ENCODE peak calls at places on chromosomes 6 and 20, in five cellular contexts. M is activated T-cell treated with anti-CD3 and anti-CD28 coated beads, Interleukin-2, amount 50 U/mL, for 72 hours; S is activated naive CD8-positive, alpha-beta T cell treated with anti-CD3 and anti-CD28 coated beads, Interleukin-2, amount 50 U/mL, for 24 hours; G is sciatic nerve; E is stimulated activated naive CD8-positive, alpha-beta T cell treated with anti-CD3 and anti-CD28 coated beads, Interleukin-15, Interleukin-2, amounts not matched to agents 100 U/mL and 50 U/mL, for 24 hours. A is an unnamed sample.

GRCh38 chr6:158943380-158944032 is 56.5 kb downstream of the RSPH3 start:
- ATAC-seq in S (no peak), M (no peak), G (no peak), E (no peak), A (no peak)

GRCh38 chr6:37047933-37048850 is 42.7 kb downstream of the FGD2 start:
- ATAC-seq in E (no peak), G (no peak), S (no peak), M (peak), A (peak)

GRCh38 chr20:32190608-32191415 is 16.7 kb downstream of the PLAGL2 start:
- ATAC-seq in S (peak), G (no peak), E (no peak), M (no peak), A (no peak)

GRCh38 chr6:90177544-90178293 is 118.9 kb downstream of the BACH2 start:
- ATAC-seq in M (no peak), S (peak), G (peak), E (peak), A (no peak)

GRCh38 chr6:24827162-24827561 is 28.4 kb upstream of the ARMH2 start:
- ATAC-seq in S (peak), M (no peak), E (no peak), G (no peak), A (no peak)

GRCh38 chr6:44022296-44022661 is 105.0 kb downstream of the MRPL14 start:
- ATAC-seq in M (no peak), E (no peak), G (peak), S (no peak), A (no peak)

GRCh38 chr6:23600118-23600517 is 525.9 kb upstream of the NRSN1 start:
- ATAC-seq in E (no peak), G (no peak), S (no peak), M (no peak), A (no peak)

GRCh38 chr6:46014511-46015118 is 1.0 kb downstream of the CLIC5 start:
- ATAC-seq in G (peak), S (no peak), E (no peak), M (no peak), A (peak)

GRCh38 chr6:150905769-150906168 is 40.3 kb downstream of the MTHFD1L start:
- ATAC-seq in E (no peak), G (no peak), M (no peak), S (no peak), A (no peak)

GRCh38 chr20:25025091-25025861 is 32.7 kb downstream of the ACSS1 start:
- ATAC-seq in M (no peak), S (no peak), E (no peak), G (no peak), A (no peak)

GRCh38 chr20:31508517-31509244 is 5.6 kb upstream of the HM13 start:
- ATAC-seq in G (no peak), M (no peak), S (no peak), E (no peak), A (no peak)

GRCh38 chr6:16717275-16717942 is 43.9 kb downstream of the ATXN1 start:
- ATAC-seq in E (no peak), S (no peak), G (no peak), M (no peak), A (no peak)

GRCh38 chr20:18176318-18176785 is 38.7 kb downstream of the KAT14 start:
- ATAC-seq in S (no peak), M (no peak), G (no peak), E (no peak), A (no peak)

GRCh38 chr20:9884666-9885065 is 45.8 kb upstream of the PAK5 start:
- ATAC-seq in E (no peak), S (no peak), M (no peak), G (no peak), A (no peak)

GRCh38 chr6:119226089-119226488 is 123.5 kb downstream of the MAN1A1 start:
- ATAC-seq in G (no peak), S (no peak), M (no peak), E (no peak), A (no peak)

GRCh38 chr6:30720738-30721197 is 616 bp downstream of the TUBB start:
- ATAC-seq in E (no peak), G (peak), S (no peak), M (no peak), A (no peak)

GRCh38 chr20:39016076-39016475 is 53.9 kb downstream of the DHX35 start:
- ATAC-seq in G (no peak), S (no peak), M (no peak), E (no peak), A (peak)

GRCh38 chr6:55977959-55978358 is 102.6 kb upstream of the BMP5 start:
- ATAC-seq in G (no peak), S (no peak), E (no peak), M (no peak), A (no peak)

GRCh38 chr6:27267865-27268444 is 20.5 kb downstream of the PRSS16 start:
- ATAC-seq in S (no peak), E (no peak), M (no peak), G (no peak), A (no peak)

GRCh38 chr20:4998160-4998651 is 3.1 kb downstream of the SLC23A2 start:
- ATAC-seq in E (no peak), M (no peak), G (no peak), S (no peak), A (no peak)

GRCh38 chr20:2093883-2094282 is 7.7 kb upstream of the STK35 start:
- ATAC-seq in S (no peak), E (no peak), M (peak), G (no peak), A (peak)

GRCh38 chr20:60192351-60192750 is 234.1 kb downstream of the CDH26 start:
- ATAC-seq in G (no peak), M (no peak), E (no peak), S (no peak), A (no peak)

GRCh38 chr6:41527721-41528408 is 18.3 kb upstream of the FOXP4 start:
- ATAC-seq in M (no peak), S (no peak), G (peak), E (no peak), A (no peak)

GRCh38 chr6:7594579-7595125 is 4.7 kb downstream of the SNRNP48 start:
- ATAC-seq in S (no peak), M (no peak), G (no peak), E (no peak), A (no peak)

GRCh38 chr6:12811519-12811918 is 95.0 kb downstream of the PHACTR1 start:
- ATAC-seq in E (no peak), S (no peak), G (no peak), M (no peak), A (no peak)

GRCh38 chr6:38722037-38722436 is 6.9 kb downstream of the DNAH8 start:
- ATAC-seq in M (no peak), S (no peak), G (no peak), E (no peak), A (no peak)

GRCh38 chr20:58685988-58686387 is 6.6 kb upstream of the NPEPL1 start:
- ATAC-seq in G (no peak), M (no peak), S (no peak), E (no peak), A (no peak)

GRCh38 chr20:4959582-4959981 is 41.7 kb downstream of the SLC23A2 start:
- ATAC-seq in G (no peak), E (no peak), S (no peak), M (no peak), A (no peak)

GRCh38 chr20:3483784-3484183 is 13.0 kb downstream of the ATRN start:
- ATAC-seq in S (no peak), M (no peak), G (no peak), E (no peak), A (no peak)

GRCh38 chr6:139161169-139161568 is 26.3 kb downstream of the HECA start:
- ATAC-seq in S (peak), M (peak), E (peak), G (no peak), A (peak)

GRCh38 chr6:111210074-111210729 is 122.9 kb downstream of the SLC16A10 start:
- ATAC-seq in G (peak), S (peak), E (peak), M (peak), A (peak)

GRCh38 chr6:23016701-23017100 is 447.3 kb downstream of the HDGFL1 start:
- ATAC-seq in E (no peak), S (no peak), G (no peak), M (no peak), A (no peak)

GRCh38 chr20:18190466-18191233 is 53.0 kb downstream of the KAT14 start:
- ATAC-seq in E (no peak), S (no peak), M (no peak), G (no peak), A (no peak)

GRCh38 chr20:25376886-25377285 is 13.7 kb downstream of the ABHD12 start:
- ATAC-seq in M (no peak), S (no peak), E (no peak), G (peak), A (no peak)

GRCh38 chr20:1801551-1801950 is 93.7 kb upstream of the SIRPA start:
- ATAC-seq in M (no peak), E (no peak), S (no peak), G (no peak), A (no peak)

GRCh38 chr6:116827561-116828240 is 1.2 kb downstream of the GPRC6A start:
- ATAC-seq in G (no peak), E (no peak), S (no peak), M (no peak), A (no peak)

GRCh38 chr6:147287869-147288271 is 83.7 kb downstream of the STXBP5 start:
- ATAC-seq in E (no peak), S (no peak), M (no peak), G (no peak), A (no peak)

GRCh38 chr6:7112741-7113313 is 5.1 kb downstream of the RREB1 start:
- ATAC-seq in E (peak), G (no peak), S (peak), M (peak), A (peak)